ENCODE peak calls at places on chromosomes 6 and 20, in seven cellular contexts. E, U, P, B, X, H and A are unnamed samples.

GRCh38 chr6:31142356-31142755 is 3.5 kb upstream of the PSORS1C2 start:
- DNase-seq in P (no peak), U (no peak), X (no peak), E (peak), H (no peak), B (no peak), A (no peak)

GRCh38 chr6:70396163-70396562 is 17.1 kb upstream of the FAM135A start:
- DNase-seq in P (no peak), H (no peak), U (no peak), X (no peak), E (no peak), B (no peak), A (no peak)

GRCh38 chr6:82076855-82077254 is 170.7 kb downstream of the IBTK start:
- DNase-seq in P (no peak), E (no peak), B (no peak), X (no peak), U (no peak), H (no peak), A (no peak)

GRCh38 chr6:144265390-144265789 is 19.7 kb upstream of the UTRN start:
- DNase-seq in H (no peak), X (peak), E (no peak), U (peak), P (no peak), B (no peak), A (no peak)

GRCh38 chr20:46308258-46309157 is at the start of gene CDH22:
- DNase-seq in B (peak), E (peak), P (peak), H (no peak), U (no peak), X (peak), A (no peak)

GRCh38 chr6:152206072-152206818 is 398.8 kb downstream of the ESR1 start:
- DNase-seq in U (peak), P (peak), E (peak), X (peak), B (no peak), H (peak), A (no peak)

GRCh38 chr6:156820089-156820798 is 43.1 kb downstream of the ARID1B start:
- DNase-seq in P (no peak), B (no peak), X (no peak), E (no peak), U (no peak), H (no peak), A (no peak)

GRCh38 chr20:62176866-62177265 is 6.0 kb upstream of the MTG2 start:
- DNase-seq in P (no peak), U (no peak), X (no peak), H (no peak), E (no peak), B (no peak), A (no peak)

GRCh38 chr6:74068945-74069570 is 373.1 kb downstream of the CD109 start:
- DNase-seq in X (peak), P (peak), U (no peak), H (no peak), E (peak), B (no peak), A (no peak)

GRCh38 chr6:119308048-119308570 is 41.5 kb downstream of the MAN1A1 start:
- DNase-seq in B (peak), E (no peak), U (no peak), H (no peak), X (peak), P (no peak), A (no peak)

DNA sequence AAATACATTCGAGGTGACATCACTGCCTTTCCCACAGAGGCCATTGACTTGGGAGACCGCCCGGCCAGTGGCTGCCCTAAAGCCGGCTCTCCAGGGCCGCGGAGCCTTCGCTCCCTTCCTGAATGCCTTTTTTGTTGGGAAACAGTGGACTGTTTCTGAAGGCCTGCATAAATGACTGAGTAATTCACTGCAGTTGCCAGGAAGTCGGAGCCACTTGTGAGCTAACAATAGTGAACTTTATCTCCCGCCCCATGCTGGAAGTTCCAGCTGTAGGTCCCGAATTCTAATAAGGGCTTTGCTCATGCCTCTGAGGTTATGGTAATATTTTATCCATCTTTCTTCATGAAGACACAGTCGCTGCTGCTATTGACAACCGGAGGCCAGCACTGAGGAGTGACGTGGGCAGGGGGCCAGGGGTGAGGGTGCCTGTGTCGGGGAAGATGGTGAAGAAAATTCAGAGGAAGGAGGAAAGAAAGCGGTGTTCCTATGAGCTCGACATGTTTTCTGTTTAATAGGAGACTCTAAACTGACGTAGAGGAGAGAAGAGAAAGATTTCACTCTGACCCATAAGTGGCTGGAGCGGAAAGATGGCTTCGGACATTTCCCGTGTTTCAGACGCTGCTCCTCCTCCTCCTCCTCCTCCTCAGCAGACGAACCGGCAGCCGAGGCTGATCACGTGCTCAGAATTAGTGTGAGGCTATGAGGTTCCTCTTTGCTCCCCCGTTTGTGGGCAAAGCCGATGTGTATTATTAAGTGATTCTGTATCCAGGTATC is 671.2 kb downstream of the QKI start:
- DNase-seq in X (peak), B (no peak), E (peak), P (peak), H (no peak), U (no peak), A (no peak)
- H3K4me3 ChIP-seq in X (no peak), B (no peak), E (peak), P (peak), H (no peak), U (no peak), A (no peak)

DNA sequence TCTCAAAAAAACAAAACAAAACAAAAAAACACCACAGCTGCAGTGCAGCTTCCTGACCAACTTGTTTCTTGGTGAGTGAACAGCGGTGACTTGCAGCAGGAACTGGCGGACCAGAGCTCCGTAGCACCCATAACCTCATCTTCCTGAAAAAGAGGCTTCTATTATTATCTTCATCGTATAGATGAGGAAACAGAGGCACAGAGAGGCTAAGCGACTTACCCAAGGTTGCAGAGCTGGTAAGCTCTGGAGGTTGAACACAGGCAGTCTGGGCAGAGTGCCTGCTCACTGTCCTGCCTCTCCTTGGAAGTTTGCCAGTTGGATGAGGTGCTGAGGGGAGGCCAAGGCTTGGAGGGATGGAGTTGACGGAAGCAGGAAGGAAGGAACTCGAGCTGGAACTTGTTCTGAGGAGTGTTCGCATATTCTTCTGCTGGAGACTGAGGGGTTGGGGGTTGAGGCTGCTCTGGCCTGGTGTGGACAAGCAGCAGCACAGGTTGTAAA is 47.9 kb upstream of the CCDC167 start:
- DNase-seq in P (no peak), H (no peak), B (peak), X (peak), U (no peak), E (peak), A (no peak)
- H3K4me3 ChIP-seq in P (no peak), H (no peak), B (no peak), X (no peak), U (no peak), E (no peak), A (no peak)

GRCh38 chr20:23795526-23795925 is 31.0 kb downstream of the CST2 start:
- DNase-seq in E (no peak), H (no peak), P (no peak), X (no peak), U (no peak), B (no peak), A (no peak)
- H3K4me3 ChIP-seq in E (no peak), H (no peak), P (no peak), X (no peak), U (no peak), B (no peak), A (no peak)

GRCh38 chr6:79574636-79575035 is 37.4 kb upstream of the LCA5 start:
- DNase-seq in H (no peak), E (no peak), P (no peak), X (peak), U (no peak), B (no peak), A (no peak)

GRCh38 chr6:79570129-79570801 is 33.0 kb upstream of the LCA5 start:
- DNase-seq in X (peak), P (no peak), E (no peak), H (no peak), U (peak), B (peak), A (no peak)

GRCh38 chr6:79570802-79571367 is 33.7 kb upstream of the LCA5 start:
- DNase-seq in B (no peak), U (no peak), E (no peak), X (peak), P (no peak), H (peak), A (no peak)
- H3K4me3 ChIP-seq in B (no peak), U (no peak), E (peak), X (peak), P (peak), H (no peak), A (peak)

DNA sequence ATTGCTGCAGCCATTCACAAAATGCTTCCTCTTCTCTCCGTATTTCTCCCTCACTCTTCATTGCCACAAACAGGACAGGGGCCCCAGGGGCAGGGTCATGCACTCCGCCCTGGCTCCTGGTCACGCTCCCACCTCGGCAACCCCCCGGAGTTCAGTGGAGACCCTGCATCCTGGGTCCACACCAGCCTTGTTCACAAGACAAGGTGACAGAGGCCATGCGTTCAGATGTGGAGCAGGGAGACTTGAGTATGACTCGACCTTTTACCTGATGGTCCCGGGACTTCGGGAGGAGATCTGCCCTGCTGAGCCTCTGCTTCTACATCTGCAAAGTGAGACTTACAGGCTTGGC is 49.4 kb downstream of the ANKRD60 start:
- DNase-seq in E (no peak), U (no peak), H (peak), X (no peak), P (no peak), B (no peak), A (no peak)
- H3K4me3 ChIP-seq in E (no peak), U (no peak), H (peak), X (no peak), P (no peak), B (no peak), A (peak)